ENCODE peak calls at places on chromosomes 7 and 10, in ten cellular contexts. H is suprapubic skin, M is A549, T is HepG2, O is right atrium auricular region, X is uterus, L is prostate gland, J is testis, F is esophagus squamous epithelium, P is neural progenitor cell. A is an unnamed sample.

GRCh38 chr7:137488038-137488437 is 144.5 kb upstream of the PTN start:
- DNase-seq in H (no peak), X (no peak), O (no peak), P (no peak), L (no peak), M (no peak), F (no peak), J (no peak), T (no peak), A (no peak)

GRCh38 chr10:126628746-126629145 is 41.7 kb downstream of the C10orf90 start:
- DNase-seq in M (no peak), T (no peak), H (no peak), P (no peak), O (no peak), L (no peak), J (no peak), F (no peak), X (no peak), A (no peak)

GRCh38 chr10:29239569-29240472 is 49.0 kb upstream of the LYZL1 start:
- DNase-seq in H (no peak), F (no peak), M (peak; percentile 47), O (no peak), P (peak; percentile 59), J (peak; percentile 41), L (no peak), X (no peak), T (peak; percentile 57), A (no peak)

GRCh38 chr10:35136263-35136815 is 9.7 kb downstream of the CREM start:
- DNase-seq in P (no peak), H (no peak), O (no peak), F (no peak), T (no peak), J (no peak), L (no peak), X (no peak), M (no peak), A (no peak)

GRCh38 chr10:51092402-51092801 is 18.1 kb downstream of the PRKG1 start:
- DNase-seq in M (no peak), H (no peak), F (no peak), O (peak; percentile 75), L (peak; percentile 27), X (peak; percentile 86), P (no peak), T (no peak), J (peak; percentile 75), A (no peak)

GRCh38 chr7:104231054-104232046 is 23.5 kb upstream of the ORC5 start:
- DNase-seq in O (peak; percentile 67), T (peak; percentile 47), L (peak; percentile 25), F (no peak), X (peak; percentile 20), P (peak; percentile 80), H (no peak), M (peak; percentile 56), J (peak; percentile 75), A (no peak)

GRCh38 chr10:101244321-101245050 is 15.2 kb upstream of the LBX1 start:
- DNase-seq in O (no peak), P (no peak), X (no peak), M (peak; percentile 72), J (no peak), L (no peak), H (no peak), F (no peak), T (no peak), A (no peak)

GRCh38 chr7:150346922-150347321 is 5.5 kb upstream of the RARRES2 start:
- DNase-seq in T (no peak), J (no peak), X (no peak), F (no peak), L (no peak), H (no peak), P (no peak), O (no peak), M (no peak), A (no peak)

GRCh38 chr10:61047788-61048560 is 104.0 kb upstream of the RHOBTB1 start:
- DNase-seq in X (no peak), M (no peak), T (no peak), F (no peak), H (no peak), L (no peak), J (no peak), P (no peak), O (no peak), A (no peak)

GRCh38 chr7:86961686-86962085 is 97.8 kb downstream of the ELAPOR2 start:
- DNase-seq in L (no peak), J (no peak), O (no peak), M (no peak), T (no peak), P (no peak), H (no peak), X (no peak), F (no peak), A (no peak)

GRCh38 chr7:157943561-157943960 is 606.8 kb downstream of the DNAJB6 start:
- DNase-seq in L (no peak), J (no peak), P (no peak), T (no peak), H (no peak), M (no peak), O (no peak), X (no peak), F (no peak), A (no peak)

GRCh38 chr7:157944051-157944450 is 607.2 kb downstream of the DNAJB6 start:
- DNase-seq in J (no peak), L (no peak), M (no peak), O (no peak), T (no peak), F (no peak), H (no peak), P (no peak), X (no peak), A (no peak)

GRCh38 chr7:157944734-157945291 is 608.0 kb downstream of the DNAJB6 start:
- DNase-seq in T (peak; percentile 40), O (no peak), M (no peak), J (no peak), X (no peak), H (no peak), F (no peak), P (no peak), L (no peak), A (no peak)

GRCh38 chr7:157946398-157947060 is 609.7 kb downstream of the DNAJB6 start:
- DNase-seq in X (no peak), J (no peak), T (no peak), M (no peak), O (no peak), F (no peak), P (no peak), H (no peak), L (no peak), A (no peak)

GRCh38 chr7:157945401-157945800 is 608.6 kb downstream of the DNAJB6 start:
- DNase-seq in L (no peak), P (no peak), J (no peak), F (no peak), T (no peak), M (no peak), O (no peak), H (no peak), X (no peak), A (no peak)
- H3K9me3 ChIP-seq in L (no peaks in the 10 kb centered on the region), P (peaks cover 9% of the 10 kb centered on the region), J (no peaks in the 10 kb centered on the region), F (no peaks in the 10 kb centered on the region), T (peaks cover 8% of the 10 kb centered on the region), M (peaks cover 22% of the 10 kb centered on the region), O (no peaks in the 10 kb centered on the region), H (peaks cover 12% of the 10 kb centered on the region), X (no peaks in the 10 kb centered on the region), A (no peaks in the 10 kb centered on the region)

DNA sequence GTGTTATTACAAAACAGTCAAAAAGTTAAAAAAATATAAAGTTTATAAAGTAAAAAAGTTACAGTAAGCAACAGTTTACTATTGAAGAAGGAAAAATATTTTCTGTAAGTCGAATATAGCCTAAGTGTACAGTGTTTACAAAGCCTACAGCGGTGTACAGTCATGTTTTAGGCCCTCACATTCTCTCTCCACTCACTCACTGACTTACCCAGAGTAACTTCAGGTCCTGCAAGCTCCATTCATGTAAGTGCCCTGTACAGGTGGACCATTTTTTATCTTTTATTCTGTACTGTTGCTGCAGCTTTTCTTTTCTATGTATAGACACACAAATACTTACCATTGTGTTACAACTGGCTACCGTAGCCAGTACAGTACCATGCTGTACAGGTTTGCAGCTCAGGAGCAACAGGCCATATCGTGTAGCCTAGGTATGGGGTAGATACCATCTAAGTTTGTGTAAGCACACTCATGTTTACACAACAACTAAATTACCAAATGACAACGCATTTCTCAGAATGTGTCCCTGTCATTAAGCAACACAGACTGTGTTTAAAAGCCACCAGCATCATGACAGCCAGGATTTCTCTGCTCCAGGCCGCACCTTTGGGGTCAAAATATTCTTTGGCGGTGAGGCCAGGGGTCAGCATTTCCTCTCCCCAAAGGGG is 67.2 kb downstream of the DLG5 start:
- DNase-seq in H (no peak), O (no peak), J (no peak), L (no peak), X (no peak), T (no peak), P (no peak), F (no peak), M (no peak), A (no peak)
- H3K27ac ChIP-seq in H (no peak overlapping the region), O (no peak overlapping the region), J (no peak overlapping the region), L (peak overlapping the region; percentile 14), X (no peak overlapping the region), T (no peak overlapping the region), P (no peak overlapping the region), F (no peak overlapping the region), M (peak overlapping the region; percentile 1), A (no peak overlapping the region)

GRCh38 chr7:18488047-18488446 is 7.5 kb upstream of the HDAC9 start:
- DNase-seq in T (no peak), L (no peak), F (no peak), P (no peak), X (no peak), H (no peak), O (no peak), M (no peak), J (no peak), A (no peak)
- TF ChIP-seq CTCF in T (no peak), L (no peak), F (no peak), P (no peak), X (no peak), H (no peak), O (no peak), M (no peak), J (no peak), A (no peak)

GRCh38 chr10:131249238-131249956 is 62.1 kb downstream of the TCERG1L start:
- DNase-seq in T (no peak), O (no peak), J (no peak), M (no peak), X (no peak), F (no peak), L (no peak), P (peak; percentile 45), H (peak; percentile 42), A (no peak)

GRCh38 chr10:131249957-131250347 is 61.6 kb downstream of the TCERG1L start:
- DNase-seq in J (no peak), M (no peak), L (no peak), X (no peak), F (no peak), H (peak; percentile 15), P (no peak), O (no peak), T (no peak), A (no peak)

GRCh38 chr10:131247873-131248272 is 63.6 kb downstream of the TCERG1L start:
- DNase-seq in P (no peak), L (no peak), M (no peak), O (no peak), T (no peak), X (no peak), J (no peak), H (peak; percentile 5), F (no peak), A (no peak)

GRCh38 chr10:131246775-131247174 is 64.7 kb downstream of the TCERG1L start:
- DNase-seq in O (no peak), X (no peak), T (no peak), F (no peak), H (peak; percentile 29), M (no peak), J (no peak), P (no peak), L (no peak), A (no peak)

GRCh38 chr10:131248376-131249165 is 63.0 kb downstream of the TCERG1L start:
- DNase-seq in F (no peak), X (no peak), L (no peak), O (no peak), T (no peak), P (no peak), M (no peak), J (no peak), H (peak; percentile 54), A (no peak)
- H3K9me3 ChIP-seq in F (no peaks in the 10 kb centered on the region), X (no peaks in the 10 kb centered on the region), L (no peaks in the 10 kb centered on the region), O (no peaks in the 10 kb centered on the region), T (no peaks in the 10 kb centered on the region), P (no peaks in the 10 kb centered on the region), M (no peaks in the 10 kb centered on the region), J (no peaks in the 10 kb centered on the region), H (no peaks in the 10 kb centered on the region), A (no peaks in the 10 kb centered on the region)